ENCODE peak calls at places on chromosomes 12 and 14, in four cellular contexts. One of them, this sample, is unnamed.
A peak's percentile ranks its signal among the peaks of the same experiment; 100 is the strongest.

GRCh38 chr12:2651061-2651965 is 143.5 kb upstream of the FKBP4 start:
- ATAC-seq in HCT116: no peak
- ATAC-seq in Panc1: no peak
- ATAC-seq in upper lobe of left lung: no peak
- ATAC-seq in this sample: no peak

GRCh38 chr12:47820631-47821345 is 1.1 kb upstream of the HDAC7 start:
- ATAC-seq in upper lobe of left lung: peak; percentile 88
- ATAC-seq in HCT116: peak; percentile 67
- ATAC-seq in Panc1: peak; percentile 64
- ATAC-seq in this sample: peak; percentile 86

GRCh38 chr12:71214511-71215285 is 56.9 kb upstream of the TSPAN8 start:
- ATAC-seq in HCT116: no peak
- ATAC-seq in upper lobe of left lung: no peak
- ATAC-seq in Panc1: no peak
- ATAC-seq in this sample: no peak

GRCh38 chr14:103856105-103856504 is 8.7 kb upstream of the PPP1R13B start:
- ATAC-seq in HCT116: peak; percentile 71
- ATAC-seq in upper lobe of left lung: no peak
- ATAC-seq in Panc1: no peak
- ATAC-seq in this sample: no peak

GRCh38 chr14:22412936-22413411 is 176.1 kb downstream of the DAD1 start:
- ATAC-seq in Panc1: no peak
- ATAC-seq in upper lobe of left lung: no peak
- ATAC-seq in HCT116: no peak
- ATAC-seq in this sample: no peak

GRCh38 chr12:29354954-29355353 is 26.0 kb downstream of the ERGIC2 start:
- ATAC-seq in upper lobe of left lung: no peak
- ATAC-seq in Panc1: no peak
- ATAC-seq in HCT116: no peak
- ATAC-seq in this sample: no peak

GRCh38 chr12:95261109-95261508 is 43.5 kb downstream of the VEZT start:
- ATAC-seq in Panc1: no peak
- ATAC-seq in upper lobe of left lung: no peak
- ATAC-seq in HCT116: no peak
- ATAC-seq in this sample: no peak

GRCh38 chr12:67578976-67579661 is 69.4 kb upstream of the DYRK2 start:
- ATAC-seq in Panc1: no peak
- ATAC-seq in upper lobe of left lung: no peak
- ATAC-seq in HCT116: no peak
- ATAC-seq in this sample: no peak

GRCh38 chr14:97618401-97618800 is 821.2 kb downstream of the VRK1 start:
- ATAC-seq in HCT116: no peak
- ATAC-seq in Panc1: no peak
- ATAC-seq in upper lobe of left lung: no peak
- ATAC-seq in this sample: no peak

GRCh38 chr14:33682746-33683145 is 268.1 kb downstream of the EGLN3 start:
- ATAC-seq in Panc1: no peak
- ATAC-seq in HCT116: no peak
- ATAC-seq in upper lobe of left lung: no peak
- ATAC-seq in this sample: peak; percentile 89

GRCh38 chr12:109741286-109741969 is 27.8 kb downstream of the FAM222A start:
- ATAC-seq in upper lobe of left lung: no peak
- ATAC-seq in HCT116: no peak
- ATAC-seq in Panc1: no peak
- ATAC-seq in this sample: no peak

GRCh38 chr12:89344862-89345202 is 7.5 kb downstream of the DUSP6 start:
- ATAC-seq in HCT116: no peak
- ATAC-seq in Panc1: no peak
- ATAC-seq in upper lobe of left lung: no peak
- ATAC-seq in this sample: no peak

GRCh38 chr12:56315256-56315625 is 547 bp downstream of the CNPY2 start:
- ATAC-seq in HCT116: peak; percentile 1
- ATAC-seq in Panc1: peak; percentile 1
- ATAC-seq in upper lobe of left lung: peak; percentile 2
- ATAC-seq in this sample: no peak

GRCh38 chr12:76586764-76587395 is 27.3 kb upstream of the OSBPL8 start:
- ATAC-seq in Panc1: peak; percentile 75
- ATAC-seq in upper lobe of left lung: no peak
- ATAC-seq in HCT116: peak; percentile 59
- ATAC-seq in this sample: no peak

GRCh38 chr12:68980476-68981212 is 47.7 kb upstream of the CPM start:
- ATAC-seq in HCT116: no peak
- ATAC-seq in upper lobe of left lung: no peak
- ATAC-seq in Panc1: no peak
- ATAC-seq in this sample: no peak

GRCh38 chr12:28611115-28611435 is 420.8 kb downstream of the CCDC91 start:
- ATAC-seq in Panc1: no peak
- ATAC-seq in HCT116: peak; percentile 38
- ATAC-seq in upper lobe of left lung: no peak
- ATAC-seq in this sample: peak; percentile 69

GRCh38 chr12:111248981-111249380 is 119.9 kb downstream of the PHETA1 start:
- ATAC-seq in upper lobe of left lung: no peak
- ATAC-seq in Panc1: peak; percentile 62
- ATAC-seq in HCT116: peak; percentile 27
- ATAC-seq in this sample: no peak

GRCh38 chr12:89645434-89645833 is 63.2 kb downstream of the ATP2B1 start:
- ATAC-seq in upper lobe of left lung: no peak
- ATAC-seq in Panc1: no peak
- ATAC-seq in HCT116: no peak
- ATAC-seq in this sample: no peak

DNA sequence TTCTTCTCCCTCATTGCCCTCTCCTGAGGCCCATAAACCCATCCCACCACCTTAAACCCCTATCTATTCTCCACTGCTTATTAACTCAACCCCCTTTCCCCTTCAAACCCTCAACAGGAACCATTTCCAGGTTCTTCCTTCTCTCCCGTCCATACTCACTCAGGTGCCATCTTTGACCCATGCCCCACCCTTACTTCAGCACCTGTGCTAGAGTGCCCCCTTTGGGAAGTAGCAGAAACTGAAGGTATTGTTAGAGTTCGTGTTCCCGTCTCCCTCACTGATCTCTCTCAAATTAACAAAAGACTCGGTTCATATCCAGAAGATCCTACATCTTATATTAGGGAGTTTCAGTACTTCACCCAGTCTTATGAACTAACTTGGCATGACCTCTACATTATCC is 86.6 kb downstream of the TMTC3 start:
- ATAC-seq in upper lobe of left lung: no peak
- ATAC-seq in Panc1: no peak
- ATAC-seq in HCT116: no peak
- ATAC-seq in this sample: no peak
- H3K27ac ChIP-seq in upper lobe of left lung: no peak overlapping the region
- H3K27ac ChIP-seq in Panc1: no peak overlapping the region
- H3K27ac ChIP-seq in HCT116: no peak overlapping the region
- H3K27ac ChIP-seq in this sample: no peak overlapping the region

DNA sequence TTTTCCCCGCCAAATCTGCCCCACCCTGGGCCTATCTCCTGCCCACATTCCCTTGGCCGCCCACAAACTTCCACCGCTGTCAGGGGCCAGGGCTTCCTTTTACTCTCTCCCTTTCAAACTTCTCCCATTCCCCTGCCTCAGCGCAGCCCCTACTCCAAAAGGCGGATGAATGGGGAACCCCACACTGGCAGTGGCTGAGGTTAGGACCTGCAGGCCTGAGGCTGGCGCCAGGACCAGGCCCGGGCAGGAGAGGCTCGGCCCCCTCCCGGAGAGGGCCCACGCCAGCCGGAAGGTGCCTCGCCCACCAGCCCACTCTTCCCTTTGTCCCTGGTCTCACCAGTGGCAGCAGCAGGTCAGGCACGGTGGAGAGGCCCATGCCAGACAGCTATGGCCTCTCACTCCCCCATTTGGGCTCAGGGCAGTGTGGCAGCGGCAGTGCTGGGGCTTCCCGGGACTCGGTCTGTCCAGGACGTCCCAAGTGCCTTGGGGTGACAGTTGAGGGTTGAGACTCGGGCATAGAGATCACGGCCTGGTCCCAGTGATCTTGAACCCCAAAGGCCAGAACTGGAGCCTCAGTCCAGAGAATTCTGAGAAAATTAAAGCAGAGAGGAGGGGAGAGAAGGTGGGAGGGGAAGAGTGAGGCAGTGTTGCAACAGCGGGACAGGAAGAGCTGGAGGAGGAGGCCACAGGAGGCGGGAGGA is at the start of gene TNFRSF1A:
- ATAC-seq in Panc1: peak; percentile 79
- ATAC-seq in upper lobe of left lung: peak; percentile 85
- ATAC-seq in HCT116: peak; percentile 63
- ATAC-seq in this sample: peak; percentile 87
- TF ChIP-seq POLR2AphosphoS5 in Panc1: peak; percentile 68
- TF ChIP-seq POLR2AphosphoS5 in upper lobe of left lung: peak; percentile 83
- TF ChIP-seq POLR2AphosphoS5 in HCT116: peak; percentile 85
- TF ChIP-seq POLR2AphosphoS5 in this sample: peak; percentile 79

GRCh38 chr14:24069411-24069735 is 2.0 kb upstream of the CPNE6 start:
- ATAC-seq in HCT116: no peak
- ATAC-seq in upper lobe of left lung: no peak
- ATAC-seq in Panc1: no peak
- ATAC-seq in this sample: no peak

GRCh38 chr14:24068711-24069410 is 2.5 kb upstream of the CPNE6 start:
- ATAC-seq in Panc1: no peak
- ATAC-seq in HCT116: no peak
- ATAC-seq in upper lobe of left lung: no peak
- ATAC-seq in this sample: no peak

GRCh38 chr14:24071836-24072420 is 566 bp downstream of the CPNE6 start:
- ATAC-seq in HCT116: no peak
- ATAC-seq in Panc1: no peak
- ATAC-seq in upper lobe of left lung: no peak
- ATAC-seq in this sample: no peak

GRCh38 chr14:24071144-24071697 is at the start of gene CPNE6:
- ATAC-seq in Panc1: no peak
- ATAC-seq in upper lobe of left lung: no peak
- ATAC-seq in HCT116: no peak
- ATAC-seq in this sample: no peak

GRCh38 chr14:24070285-24071143 is 848 bp upstream of the CPNE6 start:
- ATAC-seq in upper lobe of left lung: no peak
- ATAC-seq in Panc1: no peak
- ATAC-seq in HCT116: no peak
- ATAC-seq in this sample: no peak
- H3K27ac ChIP-seq in upper lobe of left lung: no peak overlapping the region
- H3K27ac ChIP-seq in Panc1: no peak overlapping the region
- H3K27ac ChIP-seq in HCT116: no peak overlapping the region
- H3K27ac ChIP-seq in this sample: no peak overlapping the region

DNA sequence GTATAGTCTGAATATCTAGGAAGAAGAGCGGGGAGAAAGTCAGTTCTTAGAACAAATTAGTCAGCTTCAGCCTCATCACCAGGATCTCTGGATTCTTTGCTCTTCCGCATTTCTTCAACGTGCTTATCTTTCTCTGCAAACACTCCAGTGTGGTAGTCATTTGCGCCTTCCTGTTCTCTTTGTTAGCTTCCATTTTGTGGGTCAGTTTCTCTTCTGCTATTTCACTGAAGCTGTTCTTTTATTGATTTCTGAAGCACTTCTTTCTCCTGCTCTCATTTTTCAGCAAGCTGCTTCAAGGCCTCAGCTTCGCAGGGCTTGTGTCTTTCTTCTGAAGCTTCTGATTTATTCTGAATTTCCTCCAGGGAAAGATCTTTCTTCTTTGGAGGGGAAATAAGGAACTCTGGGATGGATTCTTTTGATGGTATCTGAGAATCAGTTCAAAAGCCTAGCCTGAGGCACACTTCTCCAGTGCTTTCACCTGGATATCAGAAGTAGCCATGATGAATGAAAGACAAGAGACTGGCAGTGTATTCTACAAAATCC is 13.5 kb downstream of the AMN1 start:
- ATAC-seq in Panc1: peak; percentile 80
- ATAC-seq in HCT116: no peak
- ATAC-seq in upper lobe of left lung: peak; percentile 79
- ATAC-seq in this sample: no peak
- TF ChIP-seq POLR2AphosphoS5 in Panc1: no peak
- TF ChIP-seq POLR2AphosphoS5 in HCT116: no peak
- TF ChIP-seq POLR2AphosphoS5 in upper lobe of left lung: no peak
- TF ChIP-seq POLR2AphosphoS5 in this sample: no peak

GRCh38 chr12:103556890-103557667 is 30.0 kb upstream of the STAB2 start:
- ATAC-seq in HCT116: no peak
- ATAC-seq in upper lobe of left lung: no peak
- ATAC-seq in Panc1: no peak
- ATAC-seq in this sample: peak; percentile 77
- H3K27ac ChIP-seq in HCT116: no peak overlapping the region
- H3K27ac ChIP-seq in upper lobe of left lung: peak overlapping the region; percentile 26
- H3K27ac ChIP-seq in Panc1: no peak overlapping the region
- H3K27ac ChIP-seq in this sample: peak overlapping the region; percentile 60

GRCh38 chr14:21107360-21107781 is 6.5 kb downstream of the TMEM253 start:
- ATAC-seq in upper lobe of left lung: no peak
- ATAC-seq in Panc1: no peak
- ATAC-seq in HCT116: peak; percentile 19
- ATAC-seq in this sample: no peak

GRCh38 chr14:21112267-21112666 is 11.4 kb downstream of the TMEM253 start:
- ATAC-seq in Panc1: no peak
- ATAC-seq in upper lobe of left lung: no peak
- ATAC-seq in HCT116: no peak
- ATAC-seq in this sample: no peak

GRCh38 chr14:21106506-21107359 is 5.9 kb downstream of the TMEM253 start:
- ATAC-seq in HCT116: peak; percentile 48
- ATAC-seq in upper lobe of left lung: peak; percentile 56
- ATAC-seq in Panc1: peak; percentile 55
- ATAC-seq in this sample: no peak

GRCh38 chr14:21108791-21109190 is 7.9 kb downstream of the TMEM253 start:
- ATAC-seq in Panc1: no peak
- ATAC-seq in HCT116: no peak
- ATAC-seq in upper lobe of left lung: no peak
- ATAC-seq in this sample: no peak

DNA sequence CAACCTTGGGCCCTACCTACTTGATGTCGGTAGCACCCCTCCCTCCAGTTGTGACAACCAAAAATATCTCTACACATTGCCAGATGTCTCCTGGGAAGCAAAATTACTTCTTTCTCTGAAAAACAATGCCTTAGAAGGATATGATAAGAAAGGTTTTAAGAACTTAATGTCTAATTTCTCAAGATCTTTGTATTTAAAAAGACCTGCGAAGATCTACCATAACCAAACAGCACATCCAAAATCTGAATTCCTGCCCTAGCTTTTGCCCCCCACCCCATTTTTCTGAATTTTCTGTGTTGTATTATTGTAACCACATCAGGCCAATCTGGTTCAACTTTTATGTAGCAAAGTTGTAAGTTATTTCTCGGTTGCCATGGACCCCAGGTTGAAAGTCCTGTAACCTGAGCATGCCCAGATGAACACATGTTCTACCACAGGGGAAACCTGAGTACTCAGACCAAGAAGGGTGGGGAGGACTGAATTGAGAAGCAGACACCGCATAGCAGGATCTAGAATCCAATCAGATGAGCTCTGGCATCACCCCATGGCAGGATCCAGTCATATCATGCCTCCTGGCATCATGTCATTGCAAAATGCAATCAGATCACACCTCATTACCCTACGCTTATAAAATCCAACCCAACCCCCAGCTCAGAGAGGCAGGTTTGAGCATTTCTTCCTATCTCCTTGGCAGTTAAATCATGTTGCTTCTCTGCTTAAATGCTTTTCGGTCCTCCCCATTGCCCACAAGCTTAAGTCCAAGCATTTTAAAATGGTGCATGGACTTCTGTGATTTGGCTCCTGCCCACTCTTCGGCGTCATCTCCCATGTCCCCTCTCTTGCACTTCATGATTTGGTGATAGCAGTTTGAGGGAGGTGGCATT is 8.8 kb downstream of the TMEM253 start:
- ATAC-seq in Panc1: no peak
- ATAC-seq in upper lobe of left lung: no peak
- ATAC-seq in HCT116: no peak
- ATAC-seq in this sample: no peak
- TF ChIP-seq POLR2AphosphoS5 in Panc1: no peak
- TF ChIP-seq POLR2AphosphoS5 in upper lobe of left lung: no peak
- TF ChIP-seq POLR2AphosphoS5 in HCT116: no peak
- TF ChIP-seq POLR2AphosphoS5 in this sample: no peak

GRCh38 chr12:50041461-50041860 is 15.9 kb upstream of the ASIC1 start:
- ATAC-seq in Panc1: no peak
- ATAC-seq in upper lobe of left lung: no peak
- ATAC-seq in HCT116: no peak
- ATAC-seq in this sample: no peak
- H3K27ac ChIP-seq in Panc1: no peak overlapping the region
- H3K27ac ChIP-seq in upper lobe of left lung: no peak overlapping the region
- H3K27ac ChIP-seq in HCT116: no peak overlapping the region
- H3K27ac ChIP-seq in this sample: no peak overlapping the region

This sample was measured in gastroesophageal sphincter.